ENCODE peak calls at places on chromosomes 1 and 21, in eight cellular contexts. K, I, B, T, J, A, Q and H are unnamed samples. For H3K4me1, the result is how much of the 10 kb centered on the place peaks cover.

GRCh38 chr1:28449904-28450303 is 55.9 kb upstream of the RCC1 start:
- DNase-seq in Q (peak), B (no peak), J (no peak), T (no peak), I (no peak), A (no peak), K (peak), H (no peak)

GRCh38 chr1:66556161-66556611 is 22.2 kb downstream of the SGIP1 start:
- DNase-seq in I (no peak), J (peak), T (no peak), Q (no peak), K (no peak), B (no peak), A (peak), H (no peak)

GRCh38 chr1:37415611-37416244 is 58.7 kb upstream of the ZC3H12A start:
- DNase-seq in K (no peak), B (no peak), J (no peak), A (no peak), Q (no peak), I (no peak), T (no peak), H (no peak)

GRCh38 chr1:153778051-153778823 is 3.0 kb downstream of the SLC27A3 start:
- DNase-seq in K (no peak), A (no peak), Q (no peak), B (no peak), I (no peak), J (no peak), T (no peak), H (no peak)

GRCh38 chr1:20588634-20589225 is at the start of gene CDA:
- DNase-seq in K (peak), A (peak), J (peak), Q (no peak), B (no peak), T (no peak), I (peak), H (no peak)

GRCh38 chr1:31703431-31704260 is at the start of gene COL16A1:
- DNase-seq in T (peak), K (no peak), B (peak), Q (no peak), A (peak), J (peak), I (no peak), H (peak)

GRCh38 chr1:199089393-199090122 is 450.7 kb downstream of the PTPRC start:
- DNase-seq in B (no peak), K (no peak), J (no peak), T (no peak), A (no peak), Q (peak), I (no peak), H (no peak)

GRCh38 chr1:155527672-155528071 is 34.9 kb downstream of the ASH1L start:
- DNase-seq in T (peak), Q (no peak), I (no peak), J (peak), K (no peak), B (no peak), A (no peak), H (no peak)

GRCh38 chr1:52677407-52677806 is 20.7 kb downstream of the COA7 start:
- DNase-seq in A (peak), J (no peak), T (peak), I (no peak), B (no peak), Q (no peak), K (no peak), H (no peak)

GRCh38 chr1:182350839-182351238 is 40.8 kb downstream of the GLUL start:
- DNase-seq in Q (no peak), K (no peak), B (no peak), A (peak), J (no peak), I (no peak), T (peak), H (no peak)

GRCh38 chr1:221565718-221566117 is 176.2 kb downstream of the DUSP10 start:
- DNase-seq in T (no peak), I (no peak), K (no peak), Q (no peak), A (peak), J (no peak), B (no peak), H (no peak)

GRCh38 chr1:71049951-71050598 is 2.5 kb upstream of the PTGER3 start:
- DNase-seq in K (peak), T (peak), A (no peak), J (peak), B (peak), Q (peak), I (peak), H (no peak)

GRCh38 chr1:14945132-14946010 is 208.2 kb upstream of the TMEM51 start:
- DNase-seq in K (peak), B (peak), Q (no peak), A (peak), I (no peak), T (peak), J (peak), H (no peak)

GRCh38 chr1:85581802-85582686 is 1.5 kb downstream of the CCN1 start:
- DNase-seq in J (peak), A (peak), T (peak), K (peak), Q (no peak), I (peak), B (peak), H (peak)

GRCh38 chr1:70966018-70966638 is 81.5 kb downstream of the PTGER3 start:
- DNase-seq in Q (no peak), T (no peak), I (peak), A (no peak), B (peak), J (no peak), K (peak), H (no peak)

GRCh38 chr1:24929876-24930702 is at the start of gene RUNX3:
- DNase-seq in Q (peak), I (no peak), J (peak), A (peak), B (no peak), T (peak), K (peak), H (peak)

GRCh38 chr1:31701137-31701736 is 2.6 kb downstream of the COL16A1 start:
- DNase-seq in J (peak), T (peak), Q (no peak), K (peak), B (peak), A (peak), I (peak), H (peak)

GRCh38 chr1:2803086-2803930 is 1.8 kb upstream of the TTC34 start:
- DNase-seq in B (no peak), A (peak), J (no peak), T (no peak), K (no peak), I (no peak), Q (no peak), H (no peak)

GRCh38 chr1:236472850-236473788 is 50.7 kb upstream of the LGALS8 start:
- DNase-seq in I (no peak), J (peak), B (no peak), Q (no peak), A (no peak), T (peak), K (no peak), H (no peak)

GRCh38 chr1:198966519-198966918 is 327.7 kb downstream of the PTPRC start:
- DNase-seq in A (peak), Q (no peak), T (no peak), K (no peak), I (no peak), J (no peak), B (no peak), H (no peak)

GRCh38 chr1:180854001-180854400 is 58.7 kb upstream of the KIAA1614 start:
- DNase-seq in J (peak), T (no peak), I (no peak), B (no peak), A (no peak), Q (no peak), K (no peak), H (no peak)

GRCh38 chr1:27044613-27045091 is 32.0 kb upstream of the TENT5B start:
- DNase-seq in J (peak), K (peak), Q (peak), A (peak), B (peak), T (peak), I (peak), H (peak)

GRCh38 chr21:41397416-41397815 is 28.6 kb upstream of the MX1 start:
- DNase-seq in A (no peak), T (no peak), B (no peak), I (no peak), Q (no peak), J (no peak), K (no peak), H (no peak)

GRCh38 chr1:156461141-156461540 is 39.4 kb downstream of the MEF2D start:
- DNase-seq in I (peak), J (no peak), T (no peak), A (no peak), K (no peak), Q (no peak), B (no peak), H (peak)

GRCh38 chr1:21594495-21594894 is 74.7 kb downstream of the RAP1GAP start:
- DNase-seq in J (peak), A (no peak), B (no peak), I (no peak), T (no peak), Q (no peak), K (peak), H (no peak)

GRCh38 chr21:25149022-25149421 is 458.3 kb downstream of the MRPL39 start:
- DNase-seq in K (no peak), Q (no peak), A (no peak), J (no peak), B (no peak), I (no peak), T (no peak), H (no peak)

GRCh38 chr1:4086085-4086850 is 186.2 kb upstream of the C1orf174 start:
- DNase-seq in Q (no peak), B (no peak), A (no peak), I (no peak), T (no peak), J (no peak), K (no peak), H (peak)

GRCh38 chr21:46060596-46061061 is 37.3 kb upstream of the COL6A2 start:
- DNase-seq in T (peak), Q (no peak), J (no peak), B (peak), A (peak), I (no peak), K (peak), H (no peak)

GRCh38 chr1:207868252-207868768 is 42.6 kb downstream of the CD34 start:
- DNase-seq in A (peak), T (peak), J (no peak), K (peak), B (peak), Q (peak), I (no peak), H (peak)

GRCh38 chr21:42376338-42376982 is 10.1 kb upstream of the TFF1 start:
- DNase-seq in A (no peak), I (no peak), B (no peak), J (no peak), T (peak), Q (no peak), K (peak), H (peak)

GRCh38 chr1:155651861-155652661 is 36.5 kb downstream of the YY1AP1 start:
- DNase-seq in K (peak), T (no peak), Q (no peak), B (no peak), A (no peak), I (no peak), J (peak), H (no peak)

GRCh38 chr1:236039736-236040670 is 24.9 kb downstream of the NID1 start:
- DNase-seq in Q (no peak), J (no peak), T (peak), B (peak), I (peak), A (peak), K (no peak), H (no peak)

DNA sequence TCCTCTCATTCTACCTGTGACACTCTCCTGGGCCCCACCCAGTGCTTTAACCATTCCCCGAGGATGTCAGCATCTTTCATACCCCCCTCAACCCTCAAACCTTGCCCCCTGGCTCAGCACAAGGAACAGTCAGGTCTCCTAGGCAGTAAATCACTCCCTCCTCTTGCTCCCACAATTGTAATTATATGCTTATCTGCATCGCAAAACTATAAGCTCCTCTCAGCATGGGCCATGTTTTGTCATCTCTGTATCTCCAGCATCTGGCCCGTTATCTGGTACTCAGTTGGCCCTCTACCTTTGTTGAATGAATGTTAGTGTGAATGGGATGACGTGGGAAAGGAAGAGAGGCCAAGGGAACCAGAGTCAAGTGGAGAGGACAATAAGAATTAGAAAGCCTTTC is 2.8 kb upstream of the ELOVL1 start:
- DNase-seq in Q (no peak), B (no peak), K (no peak), A (no peak), T (no peak), I (no peak), J (peak), H (no peak)
- H3K4me1 ChIP-seq in Q (under half), B (under half), K (half or more), A (under half), T (under half), I (under half), J (under half), H (under half)

GRCh38 chr21:37375866-37376574 is 9.4 kb downstream of the DYRK1A start:
- DNase-seq in K (no peak), Q (no peak), B (no peak), T (no peak), I (no peak), A (no peak), J (no peak), H (no peak)
- H3K4me1 ChIP-seq in K (half or more), Q (half or more), B (under half), T (half or more), I (half or more), A (under half), J (under half), H (under half)

GRCh38 chr1:226546926-226547325 is 1.6 kb upstream of the STUM start:
- DNase-seq in K (no peak), J (no peak), Q (no peak), I (no peak), T (no peak), A (no peak), B (no peak), H (no peak)
- H3K4me1 ChIP-seq in K (under half), J (under half), Q (under half), I (under half), T (under half), A (under half), B (under half), H (under half)

GRCh38 chr1:206472454-206472853 is 2.2 kb downstream of the IKBKE start:
- DNase-seq in K (no peak), T (peak), B (peak), A (no peak), J (peak), Q (no peak), I (peak), H (no peak)
- H3K4me1 ChIP-seq in K (under half), T (under half), B (under half), A (under half), J (under half), Q (half or more), I (under half), H (under half)

GRCh38 chr1:89306273-89306672 is 33.6 kb upstream of the GBP5 start:
- DNase-seq in B (no peak), J (no peak), I (no peak), Q (no peak), A (no peak), K (no peak), T (no peak), H (no peak)
- H3K4me1 ChIP-seq in B (under half), J (under half), I (under half), Q (under half), A (under half), K (under half), T (under half), H (under half)

GRCh38 chr1:172401907-172402306 is 18.6 kb upstream of the C1orf105 start:
- DNase-seq in I (peak), J (peak), A (no peak), K (peak), B (no peak), T (no peak), Q (no peak), H (no peak)
- H3K4me1 ChIP-seq in I (under half), J (under half), A (under half), K (under half), B (under half), T (under half), Q (under half), H (under half)